ENCODE peak calls at places on chromosomes 13 and 19, in five cellular contexts. H is heart left ventricle, D is sigmoid colon, N is SK-N-SH, V is HT-29. Y is an unnamed sample.

GRCh38 chr13:29991343-29991742 is 140.9 kb upstream of the UBL3 start:
- DNase-seq in D (no peak), H (no peak), V (no peak), N (no peak), Y (no peak)

GRCh38 chr13:30841161-30841560 is 64.9 kb upstream of the MEDAG start:
- DNase-seq in N (no peak), V (no peak), H (no peak), D (no peak), Y (no peak)

GRCh38 chr19:17021793-17022590 is 4.6 kb downstream of the CPAMD8 start:
- DNase-seq in H (no peak), D (no peak), V (peak; percentile 7), N (no peak), Y (no peak)

GRCh38 chr19:35232912-35233311 is 4.4 kb upstream of the FAM187B start:
- DNase-seq in H (no peak), D (no peak), V (no peak), N (no peak), Y (peak; percentile 19)

GRCh38 chr13:31747966-31748365 is 8.6 kb downstream of the RXFP2 start:
- DNase-seq in D (no peak), N (no peak), H (no peak), V (no peak), Y (no peak)

GRCh38 chr19:3389876-3390361 is 23.5 kb downstream of the NFIC start:
- DNase-seq in N (no peak), H (no peak), D (peak; percentile 76), V (no peak), Y (no peak)

GRCh38 chr19:42154471-42155323 is 22.5 kb upstream of the POU2F2 start:
- DNase-seq in D (no peak), H (peak; percentile 5), N (peak; percentile 41), V (no peak), Y (no peak)

GRCh38 chr19:11254662-11255061 is 7.7 kb downstream of the DOCK6 start:
- DNase-seq in D (no peak), N (no peak), V (no peak), H (no peak), Y (no peak)

GRCh38 chr13:98189841-98190505 is 12.9 kb upstream of the RNF113B start:
- DNase-seq in N (peak; percentile 52), H (peak; percentile 32), V (no peak), D (no peak), Y (no peak)

GRCh38 chr13:98577823-98578285 is 947 bp upstream of the STK24 start:
- DNase-seq in H (no peak), V (peak; percentile 69), D (no peak), N (no peak), Y (no peak)

GRCh38 chr13:48159436-48160225 is 64.7 kb upstream of the MED4 start:
- DNase-seq in D (no peak), N (no peak), V (no peak), H (no peak), Y (no peak)

GRCh38 chr13:80547885-80548284 is 207.0 kb upstream of the SPRY2 start:
- DNase-seq in V (no peak), N (no peak), D (no peak), H (peak; percentile 33), Y (no peak)

GRCh38 chr13:41029629-41030028 is 10.5 kb upstream of the ELF1 start:
- DNase-seq in H (no peak), D (no peak), V (no peak), N (no peak), Y (no peak)

GRCh38 chr19:7533281-7533819 is 2.2 kb upstream of the PNPLA6 start:
- DNase-seq in H (peak; percentile 87), N (no peak), V (no peak), D (peak; percentile 92), Y (peak; percentile 60)

GRCh38 chr13:97240789-97241734 is 18.9 kb downstream of the MBNL2 start:
- DNase-seq in V (no peak), N (no peak), D (no peak), H (peak; percentile 30), Y (no peak)

GRCh38 chr13:111469916-111470506 is 149.6 kb downstream of the TEX29 start:
- DNase-seq in D (peak; percentile 42), H (no peak), V (no peak), N (no peak), Y (no peak)

GRCh38 chr13:112253631-112254030 is 122.5 kb upstream of the SPACA7 start:
- DNase-seq in N (no peak), V (no peak), D (no peak), H (no peak), Y (no peak)

GRCh38 chr13:32796754-32797153 is 210.5 kb downstream of the PDS5B start:
- DNase-seq in N (no peak), V (no peak), H (no peak), D (no peak), Y (no peak)

GRCh38 chr13:88592105-88592504 is 920.9 kb downstream of the SLITRK5 start:
- DNase-seq in V (no peak), D (peak; percentile 36), H (no peak), N (no peak), Y (no peak)

GRCh38 chr13:114049026-114049425 is 75.2 kb upstream of the C13orf46 start:
- DNase-seq in H (peak; percentile 22), N (no peak), V (no peak), D (no peak), Y (peak; percentile 48)

GRCh38 chr19:48715681-48716171 is 3.8 kb downstream of the MAMSTR start:
- DNase-seq in D (peak; percentile 78), N (no peak), H (peak; percentile 39), V (no peak), Y (peak; percentile 53)

GRCh38 chr13:46926856-46927625 is 30.2 kb upstream of the HTR2A start:
- DNase-seq in H (no peak), N (no peak), V (no peak), D (no peak), Y (no peak)

GRCh38 chr19:52665529-52665928 is 27.4 kb upstream of the ZNF83 start:
- DNase-seq in V (peak; percentile 19), N (no peak), H (no peak), D (no peak), Y (no peak)

GRCh38 chr13:68927387-68928026 is 1180.1 kb upstream of the ATXN8OS start:
- DNase-seq in V (peak; percentile 73), D (no peak), H (no peak), N (peak; percentile 6), Y (no peak)

GRCh38 chr13:24709186-24709913 is 29.1 kb downstream of the ATP12A start:
- DNase-seq in H (no peak), N (no peak), V (no peak), D (no peak), Y (peak; percentile 57)

GRCh38 chr19:36528921-36529518 is 949 bp upstream of the ZNF260 start:
- DNase-seq in N (peak; percentile 25), H (no peak), D (no peak), V (no peak), Y (no peak)

GRCh38 chr13:111555268-111555633 is 234.8 kb downstream of the TEX29 start:
- DNase-seq in H (no peak), V (no peak), N (no peak), D (no peak), Y (no peak)

GRCh38 chr19:53553865-53554791 is 16.2 kb downstream of the ZNF331 start:
- DNase-seq in H (peak; percentile 92), N (peak; percentile 89), V (peak; percentile 88), D (peak; percentile 97), Y (peak; percentile 82)

GRCh38 chr19:5124111-5124855 is 155.4 kb downstream of the KDM4B start:
- DNase-seq in H (no peak), D (no peak), V (no peak), N (no peak), Y (no peak)

GRCh38 chr13:52158629-52159158 is 703 bp downstream of the NEK3 start:
- DNase-seq in H (peak; percentile 42), N (peak; percentile 58), D (peak; percentile 67), V (peak; percentile 37), Y (peak; percentile 53)

GRCh38 chr13:79805317-79805716 is 324.4 kb downstream of the NDFIP2 start:
- DNase-seq in D (no peak), V (no peak), N (no peak), H (no peak), Y (no peak)